ENCODE peak calls at places on chromosomes 3 and 15, in nine cellular contexts. S is activated CD8-positive, alpha-beta memory T cell treated with anti-CD3 and anti-CD28 coated beads for 48 hours; G is H54; F is GM03348; B is HS-5; O is epithelial cell of prostate; Q is globus pallidus; Z is amniotic stem cell; K is body of pancreas. U is an unnamed sample.

GRCh38 chr15:25169318-25169717 is 214.5 kb downstream of the SNRPN start:
- DNase-seq in F (no peak), B (no peak), S (no peak), Z (no peak), O (no peak), K (no peak), G (no peak), Q (no peak), U (no peak)

GRCh38 chr3:4509983-4510755 is 17.0 kb downstream of the ITPR1 start:
- DNase-seq in K (no peak), F (no peak), S (no peak), Q (no peak), Z (no peak), O (no peak), B (no peak), G (no peak), U (no peak)

GRCh38 chr3:58585994-58586393 is 8.8 kb upstream of the FAM107A start:
- DNase-seq in O (no peak), Z (no peak), B (no peak), G (no peak), K (no peak), Q (no peak), F (no peak), S (no peak), U (no peak)

GRCh38 chr3:143000525-143000924 is 845 bp upstream of the U2SURP start:
- DNase-seq in S (no peak), F (peak; percentile 29), O (peak; percentile 48), Q (no peak), B (no peak), K (no peak), G (no peak), Z (no peak), U (no peak)

GRCh38 chr3:46845860-46846623 is 17.2 kb downstream of the MYL3 start:
- DNase-seq in O (no peak), K (peak; percentile 81), S (peak; percentile 48), G (peak; percentile 82), B (peak; percentile 22), Z (peak; percentile 70), F (peak; percentile 94), Q (peak; percentile 70), U (no peak)

GRCh38 chr15:67925182-67925581 is 85.3 kb upstream of the RNU6-1 start:
- DNase-seq in S (no peak), K (no peak), Z (no peak), B (no peak), F (no peak), Q (no peak), G (no peak), O (no peak), U (no peak)

GRCh38 chr3:48765376-48765775 is 48.4 kb upstream of the IP6K2 start:
- DNase-seq in Q (peak; percentile 54), O (peak; percentile 6), Z (no peak), K (peak; percentile 13), F (no peak), S (no peak), B (no peak), G (no peak), U (no peak)

GRCh38 chr15:78070049-78070698 is 7.3 kb downstream of the TBC1D2B start:
- DNase-seq in G (no peak), B (no peak), Q (no peak), K (no peak), O (no peak), F (no peak), Z (no peak), S (no peak), U (no peak)

GRCh38 chr3:9866639-9867038 is 13.4 kb downstream of the CIDEC start:
- DNase-seq in F (peak; percentile 44), S (no peak), Z (no peak), G (no peak), Q (no peak), O (no peak), K (no peak), B (no peak), U (no peak)

GRCh38 chr15:84082739-84083138 is 152.8 kb upstream of the GOLGA6L4 start:
- DNase-seq in G (no peak), K (no peak), S (no peak), F (no peak), Z (no peak), B (peak; percentile 24), O (no peak), Q (no peak), U (no peak)

GRCh38 chr15:68303560-68304436 is 26.3 kb downstream of the FEM1B start:
- DNase-seq in G (no peak), F (no peak), B (no peak), S (no peak), Z (no peak), O (no peak), K (no peak), Q (no peak), U (no peak)

GRCh38 chr15:101001056-101001455 is 81.9 kb downstream of the LRRK1 start:
- DNase-seq in K (no peak), S (no peak), Z (no peak), Q (no peak), O (no peak), G (no peak), F (no peak), B (no peak), U (no peak)

U was measured in pulmonary artery endothelial cell.